ENCODE peak calls at places on chromosomes 5 and 9, in nine cellular contexts. Y is hypothalamus; M is GM04504; Z is heart left ventricle; I is ACHN; E is KBM-7; B is COR-L47; W is activated CD4-positive, alpha-beta T cell treated with anti-CD3 and anti-CD28 coated beads, Interleukin-2, amount 10 ng/mL, durations not matched to agents 7 days and 5 days; G is skeletal muscle cell. A is an unnamed sample.

GRCh38 chr5:73369283-73369682 is 79.3 kb downstream of the FOXD1 start:
- DNase-seq in Y (no peak), M (peak; percentile 25), Z (no peak), I (no peak), E (no peak), B (no peak), W (no peak), G (no peak), A (no peak)

GRCh38 chr5:39102684-39103155 is 28.5 kb upstream of the RICTOR start:
- DNase-seq in Y (no peak), M (no peak), Z (no peak), I (no peak), E (no peak), B (no peak), W (no peak), G (peak; percentile 39), A (no peak)

GRCh38 chr5:58763390-58763789 is 180.5 kb downstream of the RAB3C start:
- DNase-seq in Y (no peak), M (no peak), Z (no peak), I (no peak), E (no peak), B (no peak), W (no peak), G (no peak), A (no peak)

GRCh38 chr9:124040935-124041816 is 29.6 kb downstream of the LHX2 start:
- DNase-seq in Y (no peak), M (no peak), Z (peak; percentile 52), I (peak; percentile 35), E (peak; percentile 64), B (no peak), W (peak; percentile 31), G (no peak), A (no peak)

GRCh38 chr5:169538935-169539334 is 44.6 kb upstream of the SPDL1 start:
- DNase-seq in Y (no peak), M (no peak), Z (peak; percentile 47), I (no peak), E (no peak), B (no peak), W (no peak), G (no peak), A (no peak)

GRCh38 chr5:133582971-133583370 is 29.4 kb downstream of the FSTL4 start:
- DNase-seq in Y (no peak), M (no peak), Z (no peak), I (no peak), E (no peak), B (no peak), W (no peak), G (no peak), A (no peak)

GRCh38 chr5:36666986-36667385 is 60.6 kb downstream of the SLC1A3 start:
- DNase-seq in Y (no peak), M (no peak), Z (no peak), I (no peak), E (no peak), B (no peak), W (no peak), G (no peak), A (no peak)

GRCh38 chr9:89902450-89902849 is 297.6 kb downstream of the GADD45G start:
- DNase-seq in Y (no peak), M (peak; percentile 39), Z (no peak), I (no peak), E (no peak), B (no peak), W (no peak), G (no peak), A (no peak)

GRCh38 chr9:68540712-68541535 is at the start of gene TMEM252:
- DNase-seq in Y (no peak), M (no peak), Z (no peak), I (peak; percentile 20), E (no peak), B (no peak), W (no peak), G (no peak), A (no peak)

GRCh38 chr9:35397216-35397698 is 92.7 kb upstream of the RUSC2 start:
- DNase-seq in Y (no peak), M (no peak), Z (no peak), I (no peak), E (no peak), B (no peak), W (no peak), G (no peak), A (no peak)

GRCh38 chr5:101728933-101729332 is 567.2 kb downstream of the SLCO4C1 start:
- DNase-seq in Y (no peak), M (no peak), Z (no peak), I (peak; percentile 13), E (no peak), B (no peak), W (no peak), G (no peak), A (peak; percentile 1)

GRCh38 chr5:170080786-170081445 is 24.8 kb upstream of the FOXI1 start:
- DNase-seq in Y (no peak), M (no peak), Z (no peak), I (no peak), E (no peak), B (no peak), W (no peak), G (no peak), A (no peak)

GRCh38 chr5:171555160-171555559 is 135.7 kb downstream of the FGF18 start:
- DNase-seq in Y (no peak), M (no peak), Z (no peak), I (no peak), E (no peak), B (no peak), W (no peak), G (no peak), A (no peak)

GRCh38 chr9:127974769-127975261 is 6.0 kb downstream of the EEIG1 start:
- DNase-seq in Y (no peak), M (no peak), Z (peak; percentile 46), I (no peak), E (no peak), B (no peak), W (no peak), G (no peak), A (no peak)

GRCh38 chr9:121557581-121558422 is 58.2 kb upstream of the GGTA1 start:
- DNase-seq in Y (no peak), M (peak; percentile 76), Z (peak; percentile 79), I (peak; percentile 48), E (peak; percentile 97), B (no peak), W (peak; percentile 30), G (peak; percentile 66), A (peak; percentile 88)

GRCh38 chr5:132680780-132681475 is 7.1 kb downstream of the IL4 start:
- DNase-seq in Y (no peak), M (no peak), Z (no peak), I (no peak), E (no peak), B (no peak), W (no peak), G (no peak), A (no peak)

GRCh38 chr9:24738421-24738961 is 192.8 kb upstream of the IZUMO3 start:
- DNase-seq in Y (no peak), M (no peak), Z (no peak), I (no peak), E (no peak), B (no peak), W (no peak), G (no peak), A (no peak)

GRCh38 chr9:108991479-108991878 is 21.8 kb downstream of the CTNNAL1 start:
- DNase-seq in Y (no peak), M (no peak), Z (no peak), I (no peak), E (no peak), B (no peak), W (no peak), G (no peak), A (no peak)

GRCh38 chr5:179805529-179806249 is 977 bp downstream of the MGAT4B start:
- DNase-seq in Y (no peak), M (no peak), Z (peak; percentile 49), I (no peak), E (peak; percentile 40), B (no peak), W (peak; percentile 51), G (no peak), A (no peak)

GRCh38 chr5:35362772-35363171 is 132.5 kb upstream of the PRLR start:
- DNase-seq in Y (no peak), M (no peak), Z (no peak), I (no peak), E (no peak), B (no peak), W (no peak), G (no peak), A (no peak)

GRCh38 chr9:134174073-134174449 is 9.7 kb upstream of the RNU6ATAC start:
- DNase-seq in Y (no peak), M (no peak), Z (no peak), I (no peak), E (peak; percentile 92), B (no peak), W (no peak), G (no peak), A (no peak)